ENCODE peak calls at places on chromosomes 5 and 9, in four cellular contexts. A is kidney, C is fibroblast of lung, O is heart left ventricle. W is an unnamed sample. For H3K4me1, the result is how much of the 10 kb centered on the place peaks cover.

GRCh38 chr9:103364753-103365152 is 369.6 kb downstream of the CYLC2 start:
- DNase-seq in C (no peak), A (no peak), O (no peak), W (no peak)

GRCh38 chr9:12922209-12922914 is 147.5 kb downstream of the LURAP1L start:
- DNase-seq in A (no peak), O (no peak), C (no peak), W (no peak)

GRCh38 chr5:73290242-73290641 is 117.2 kb downstream of the TMEM174 start:
- DNase-seq in A (no peak), O (no peak), C (no peak), W (no peak)

GRCh38 chr5:6770826-6771607 is 57.8 kb downstream of the TENT4A start:
- DNase-seq in C (no peak), A (no peak), O (no peak), W (no peak)

GRCh38 chr5:44885903-44886302 is 77.2 kb downstream of the MRPS30 start:
- DNase-seq in A (no peak), C (peak), O (no peak), W (no peak)

GRCh38 chr9:116087751-116088194 is 65.8 kb upstream of the PAPPA start:
- DNase-seq in C (peak), A (no peak), O (no peak), W (no peak)

GRCh38 chr5:178234753-178235599 is 2.4 kb upstream of the PHYKPL start:
- DNase-seq in O (peak), A (peak), C (peak), W (peak)

GRCh38 chr5:131538177-131538593 is 96.8 kb downstream of the RAPGEF6 start:
- DNase-seq in C (peak), A (no peak), O (no peak), W (no peak)

GRCh38 chr5:122694884-122695283 is 80.0 kb upstream of the SNX2 start:
- DNase-seq in C (no peak), O (no peak), A (no peak), W (no peak)

GRCh38 chr9:95981741-95982390 is 106.4 kb downstream of the ERCC6L2 start:
- DNase-seq in O (no peak), A (no peak), C (no peak), W (peak)

GRCh38 chr9:91040371-91041215 is 239.0 kb downstream of the SYK start:
- DNase-seq in A (peak), O (no peak), C (no peak), W (no peak)

GRCh38 chr9:83379045-83379444 is 159.2 kb downstream of the FRMD3 start:
- DNase-seq in C (no peak), A (no peak), O (no peak), W (no peak)

GRCh38 chr9:114180701-114181582 is 25.6 kb downstream of the COL27A1 start:
- DNase-seq in O (peak), C (peak), A (peak), W (no peak)

GRCh38 chr5:59128646-59129290 is 545.9 kb downstream of the RAB3C start:
- DNase-seq in C (no peak), O (no peak), A (no peak), W (peak)

GRCh38 chr5:59132131-59132530 is 549.3 kb downstream of the RAB3C start:
- DNase-seq in A (no peak), C (no peak), O (no peak), W (no peak)

GRCh38 chr5:59133801-59134261 is 551.0 kb downstream of the RAB3C start:
- DNase-seq in O (no peak), C (peak), A (no peak), W (no peak)

GRCh38 chr5:59126665-59127354 is 543.9 kb downstream of the RAB3C start:
- DNase-seq in C (peak), O (no peak), A (no peak), W (peak)

DNA sequence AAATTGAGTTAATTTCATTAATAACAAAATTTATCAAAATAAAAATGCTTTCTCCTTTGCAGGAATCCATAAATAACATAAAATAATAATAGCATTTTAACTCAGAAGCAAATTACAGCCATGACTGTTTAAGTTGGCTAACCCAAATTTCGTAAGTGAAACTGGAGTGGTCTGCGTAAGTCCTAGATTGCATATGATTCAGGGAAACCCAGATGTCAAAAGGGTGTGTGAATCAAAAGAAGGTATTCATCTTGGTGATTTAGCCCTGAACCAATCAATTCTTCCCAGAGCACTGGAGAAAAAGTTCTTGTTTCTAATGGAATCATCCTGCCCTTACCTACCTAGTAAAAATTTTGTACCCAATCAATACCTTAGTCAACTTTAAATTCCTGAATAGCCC is 547.6 kb downstream of the RAB3C start:
- DNase-seq in A (no peak), O (no peak), C (peak), W (no peak)
- H3K4me1 ChIP-seq in A (under half), O (under half), C (under half), W (under half)

GRCh38 chr9:93909242-93909616 is 45.9 kb downstream of the BARX1 start:
- DNase-seq in O (no peak), A (no peak), C (no peak), W (no peak)

GRCh38 chr9:93911136-93911745 is 43.9 kb downstream of the BARX1 start:
- DNase-seq in A (no peak), O (no peak), C (no peak), W (no peak)

GRCh38 chr9:93910598-93910997 is 44.6 kb downstream of the BARX1 start:
- DNase-seq in O (no peak), A (no peak), C (no peak), W (no peak)

GRCh38 chr9:93908591-93909241 is 46.4 kb downstream of the BARX1 start:
- DNase-seq in C (no peak), O (no peak), A (no peak), W (no peak)

GRCh38 chr9:93910196-93910595 is 45.0 kb downstream of the BARX1 start:
- DNase-seq in O (no peak), C (no peak), A (no peak), W (no peak)
- H3K4me1 ChIP-seq in O (under half), C (under half), A (under half), W (under half)

DNA sequence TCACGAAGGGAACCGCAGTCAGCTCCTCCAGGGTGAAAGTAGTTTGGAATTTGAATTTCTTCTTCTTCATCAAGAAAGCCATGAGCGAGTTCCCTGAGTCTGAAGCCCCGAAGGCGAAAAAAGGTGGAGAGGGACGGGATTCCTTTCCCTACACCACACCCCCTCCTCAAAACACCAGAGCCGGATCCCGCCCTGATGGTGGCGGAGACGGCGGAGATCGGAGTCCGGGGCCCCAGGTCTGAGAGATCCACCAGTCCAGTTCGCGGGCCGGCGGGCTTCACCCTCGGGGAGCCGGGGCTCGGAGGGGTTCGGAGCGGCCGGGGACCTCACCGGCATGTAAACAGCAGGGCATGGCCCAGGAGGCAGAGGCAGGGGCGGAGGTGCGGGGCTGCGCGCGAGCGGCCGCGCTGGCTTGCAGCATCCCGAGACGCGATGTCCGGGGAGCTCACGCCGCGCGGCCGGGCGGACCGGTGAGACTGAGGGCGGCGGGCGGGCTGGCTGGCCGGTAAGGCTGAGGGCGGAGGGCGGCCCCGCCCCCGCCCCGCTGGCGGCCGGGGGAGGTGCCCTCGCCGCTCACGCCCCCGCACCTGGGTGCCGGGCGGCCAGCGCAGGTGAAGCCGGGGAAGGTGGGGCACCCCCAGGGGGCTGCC is 608 bp downstream of the EEIG1 start:
- DNase-seq in C (no peak), A (peak), O (peak), W (peak)
- H3K4me1 ChIP-seq in C (under half), A (under half), O (half or more), W (under half)

GRCh38 chr9:97528529-97529230 is 27.2 kb downstream of the TMOD1 start:
- DNase-seq in A (no peak), O (no peak), C (no peak), W (no peak)

GRCh38 chr9:97527626-97528528 is 26.4 kb downstream of the TMOD1 start:
- DNase-seq in O (no peak), A (no peak), C (no peak), W (no peak)

GRCh38 chr9:97526895-97527575 is 25.6 kb downstream of the TMOD1 start:
- DNase-seq in A (no peak), C (no peak), O (no peak), W (no peak)

GRCh38 chr9:97521576-97522333 is 20.3 kb downstream of the TMOD1 start:
- DNase-seq in A (no peak), C (no peak), O (no peak), W (no peak)

GRCh38 chr9:97525451-97525850 is 24.0 kb downstream of the TMOD1 start:
- DNase-seq in O (no peak), C (no peak), A (no peak), W (no peak)
- H3K4me1 ChIP-seq in O (half or more), C (under half), A (under half), W (under half)

GRCh38 chr5:142827934-142828576 is 57.9 kb downstream of the ARHGAP26 start:
- DNase-seq in C (peak), A (no peak), O (no peak), W (no peak)

GRCh38 chr5:142829821-142830220 is 59.6 kb downstream of the ARHGAP26 start:
- DNase-seq in O (no peak), A (no peak), C (no peak), W (no peak)

GRCh38 chr5:142830241-142831018 is 60.3 kb downstream of the ARHGAP26 start:
- DNase-seq in A (no peak), C (peak), O (no peak), W (peak)

GRCh38 chr5:142831019-142831403 is 60.8 kb downstream of the ARHGAP26 start:
- DNase-seq in C (no peak), O (no peak), A (no peak), W (no peak)

GRCh38 chr5:142828797-142829535 is 58.8 kb downstream of the ARHGAP26 start:
- DNase-seq in A (no peak), O (no peak), C (no peak), W (no peak)
- H3K4me1 ChIP-seq in A (under half), O (half or more), C (under half), W (under half)

GRCh38 chr5:116650964-116651363 is 76.3 kb upstream of the SEMA6A start:
- DNase-seq in A (no peak), O (no peak), C (no peak), W (no peak)
- H3K4me1 ChIP-seq in A (under half), O (under half), C (under half), W (under half)

DNA sequence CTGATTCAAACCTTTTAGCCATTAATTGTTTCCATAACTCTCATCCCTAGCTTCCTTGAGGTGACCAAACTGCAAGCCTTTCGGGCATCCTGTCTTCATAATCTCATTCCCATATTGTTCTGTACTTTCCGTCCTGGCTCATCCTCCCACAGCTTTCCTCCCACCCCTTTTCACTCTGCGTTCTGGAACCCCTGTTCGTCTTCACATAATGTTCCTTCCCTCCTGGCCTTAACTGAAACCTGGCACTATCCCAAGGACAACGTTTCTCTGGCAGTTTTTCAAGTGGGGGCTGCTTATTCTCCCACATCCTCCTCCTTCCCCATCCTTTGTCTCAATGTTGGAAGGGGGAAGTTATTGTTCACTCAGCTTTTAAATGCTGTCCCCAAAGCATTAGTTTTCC is 1.5 kb downstream of the ZNF189 start:
- DNase-seq in O (peak), C (no peak), A (no peak), W (no peak)
- H3K4me1 ChIP-seq in O (under half), C (under half), A (under half), W (under half)

GRCh38 chr9:33167084-33167948 is at the start of gene B4GALT1:
- DNase-seq in A (peak), C (peak), O (peak), W (peak)
- H3K4me1 ChIP-seq in A (under half), C (under half), O (half or more), W (under half)

GRCh38 chr9:131409458-131409992 is 15.6 kb downstream of the PRRC2B start:
- DNase-seq in O (no peak), A (no peak), C (no peak), W (no peak)
- H3K4me1 ChIP-seq in O (half or more), A (under half), C (under half), W (under half)